ENCODE peak calls at places on chromosomes 6 and 20, in nine cellular contexts. One of them, this sample, is unnamed.

GRCh38 chr6:170222498-170223471 is 68.1 kb downstream of the DLL1 start:
- DNase-seq in SIG-M5: no peak
- DNase-seq in stimulated activated CD8-positive, alpha-beta memory T cell treated with anti-CD3 and anti-CD28 coated beads, Interleukin-2, amount 100 ng/mL, for 1 hour: no peak
- DNase-seq in left cardiac atrium: no peak
- DNase-seq in EL: no peak
- DNase-seq in mesendoderm: no peak
- DNase-seq in left colon: peak; percentile 30
- DNase-seq in choroid plexus epithelial cell: no peak
- DNase-seq in right lobe of liver: no peak
- DNase-seq in this sample: peak; percentile 23

GRCh38 chr6:13485303-13485702 is 2.1 kb downstream of the GFOD1 start:
- DNase-seq in SIG-M5: no peak
- DNase-seq in stimulated activated CD8-positive, alpha-beta memory T cell treated with anti-CD3 and anti-CD28 coated beads, Interleukin-2, amount 100 ng/mL, for 1 hour: no peak
- DNase-seq in left cardiac atrium: no peak
- DNase-seq in EL: no peak
- DNase-seq in mesendoderm: no peak
- DNase-seq in left colon: no peak
- DNase-seq in choroid plexus epithelial cell: no peak
- DNase-seq in right lobe of liver: no peak
- DNase-seq in this sample: no peak

GRCh38 chr20:53036992-53037391 is 64.8 kb downstream of the TSHZ2 start:
- DNase-seq in SIG-M5: no peak
- DNase-seq in stimulated activated CD8-positive, alpha-beta memory T cell treated with anti-CD3 and anti-CD28 coated beads, Interleukin-2, amount 100 ng/mL, for 1 hour: no peak
- DNase-seq in left cardiac atrium: no peak
- DNase-seq in EL: no peak
- DNase-seq in mesendoderm: no peak
- DNase-seq in left colon: no peak
- DNase-seq in choroid plexus epithelial cell: no peak
- DNase-seq in right lobe of liver: no peak
- DNase-seq in this sample: no peak

GRCh38 chr20:472137-472846 is 10.0 kb upstream of the TBC1D20 start:
- DNase-seq in SIG-M5: no peak
- DNase-seq in stimulated activated CD8-positive, alpha-beta memory T cell treated with anti-CD3 and anti-CD28 coated beads, Interleukin-2, amount 100 ng/mL, for 1 hour: no peak
- DNase-seq in left cardiac atrium: no peak
- DNase-seq in EL: no peak
- DNase-seq in mesendoderm: peak; percentile 63
- DNase-seq in left colon: no peak
- DNase-seq in choroid plexus epithelial cell: no peak
- DNase-seq in right lobe of liver: no peak
- DNase-seq in this sample: no peak

GRCh38 chr6:119174879-119175817 is 96.7 kb upstream of the FAM184A start:
- DNase-seq in SIG-M5: no peak
- DNase-seq in stimulated activated CD8-positive, alpha-beta memory T cell treated with anti-CD3 and anti-CD28 coated beads, Interleukin-2, amount 100 ng/mL, for 1 hour: no peak
- DNase-seq in left cardiac atrium: no peak
- DNase-seq in EL: peak; percentile 12
- DNase-seq in mesendoderm: no peak
- DNase-seq in left colon: no peak
- DNase-seq in choroid plexus epithelial cell: peak; percentile 39
- DNase-seq in right lobe of liver: no peak
- DNase-seq in this sample: no peak

GRCh38 chr20:18077157-18077556 is 19.4 kb upstream of the OVOL2 start:
- DNase-seq in SIG-M5: no peak
- DNase-seq in stimulated activated CD8-positive, alpha-beta memory T cell treated with anti-CD3 and anti-CD28 coated beads, Interleukin-2, amount 100 ng/mL, for 1 hour: no peak
- DNase-seq in left cardiac atrium: no peak
- DNase-seq in EL: no peak
- DNase-seq in mesendoderm: peak; percentile 10
- DNase-seq in left colon: peak; percentile 12
- DNase-seq in choroid plexus epithelial cell: no peak
- DNase-seq in right lobe of liver: no peak
- DNase-seq in this sample: no peak

GRCh38 chr20:34574426-34574825 is 15.9 kb downstream of the MAP1LC3A start:
- DNase-seq in SIG-M5: no peak
- DNase-seq in stimulated activated CD8-positive, alpha-beta memory T cell treated with anti-CD3 and anti-CD28 coated beads, Interleukin-2, amount 100 ng/mL, for 1 hour: no peak
- DNase-seq in left cardiac atrium: no peak
- DNase-seq in EL: no peak
- DNase-seq in mesendoderm: no peak
- DNase-seq in left colon: no peak
- DNase-seq in choroid plexus epithelial cell: no peak
- DNase-seq in right lobe of liver: no peak
- DNase-seq in this sample: no peak

GRCh38 chr6:37134622-37135191 is 35.2 kb upstream of the PIM1 start:
- DNase-seq in SIG-M5: no peak
- DNase-seq in stimulated activated CD8-positive, alpha-beta memory T cell treated with anti-CD3 and anti-CD28 coated beads, Interleukin-2, amount 100 ng/mL, for 1 hour: no peak
- DNase-seq in left cardiac atrium: peak; percentile 40
- DNase-seq in EL: peak; percentile 99
- DNase-seq in mesendoderm: peak; percentile 71
- DNase-seq in left colon: peak; percentile 43
- DNase-seq in choroid plexus epithelial cell: peak; percentile 97
- DNase-seq in right lobe of liver: no peak
- DNase-seq in this sample: no peak

GRCh38 chr6:20117474-20117873 is 94.8 kb downstream of the MBOAT1 start:
- DNase-seq in SIG-M5: no peak
- DNase-seq in stimulated activated CD8-positive, alpha-beta memory T cell treated with anti-CD3 and anti-CD28 coated beads, Interleukin-2, amount 100 ng/mL, for 1 hour: no peak
- DNase-seq in left cardiac atrium: no peak
- DNase-seq in EL: no peak
- DNase-seq in mesendoderm: peak; percentile 88
- DNase-seq in left colon: no peak
- DNase-seq in choroid plexus epithelial cell: no peak
- DNase-seq in right lobe of liver: no peak
- DNase-seq in this sample: no peak

GRCh38 chr6:13811627-13812358 is 2.6 kb downstream of the MCUR1 start:
- DNase-seq in SIG-M5: no peak
- DNase-seq in stimulated activated CD8-positive, alpha-beta memory T cell treated with anti-CD3 and anti-CD28 coated beads, Interleukin-2, amount 100 ng/mL, for 1 hour: no peak
- DNase-seq in left cardiac atrium: no peak
- DNase-seq in EL: no peak
- DNase-seq in mesendoderm: no peak
- DNase-seq in left colon: peak; percentile 37
- DNase-seq in choroid plexus epithelial cell: no peak
- DNase-seq in right lobe of liver: peak; percentile 73
- DNase-seq in this sample: no peak

GRCh38 chr6:118467181-118467580 is 80.9 kb upstream of the PLN start:
- DNase-seq in SIG-M5: no peak
- DNase-seq in stimulated activated CD8-positive, alpha-beta memory T cell treated with anti-CD3 and anti-CD28 coated beads, Interleukin-2, amount 100 ng/mL, for 1 hour: no peak
- DNase-seq in left cardiac atrium: no peak
- DNase-seq in EL: no peak
- DNase-seq in mesendoderm: no peak
- DNase-seq in left colon: no peak
- DNase-seq in choroid plexus epithelial cell: no peak
- DNase-seq in right lobe of liver: no peak
- DNase-seq in this sample: no peak

GRCh38 chr6:129252377-129253071 is 369.6 kb downstream of the LAMA2 start:
- DNase-seq in SIG-M5: no peak
- DNase-seq in stimulated activated CD8-positive, alpha-beta memory T cell treated with anti-CD3 and anti-CD28 coated beads, Interleukin-2, amount 100 ng/mL, for 1 hour: no peak
- DNase-seq in left cardiac atrium: no peak
- DNase-seq in EL: peak; percentile 34
- DNase-seq in mesendoderm: no peak
- DNase-seq in left colon: no peak
- DNase-seq in choroid plexus epithelial cell: peak; percentile 53
- DNase-seq in right lobe of liver: no peak
- DNase-seq in this sample: no peak

GRCh38 chr6:7390218-7390878 is 740 bp downstream of the RIOK1 start:
- DNase-seq in SIG-M5: no peak
- DNase-seq in stimulated activated CD8-positive, alpha-beta memory T cell treated with anti-CD3 and anti-CD28 coated beads, Interleukin-2, amount 100 ng/mL, for 1 hour: no peak
- DNase-seq in left cardiac atrium: no peak
- DNase-seq in EL: no peak
- DNase-seq in mesendoderm: peak; percentile 13
- DNase-seq in left colon: no peak
- DNase-seq in choroid plexus epithelial cell: peak; percentile 89
- DNase-seq in right lobe of liver: no peak
- DNase-seq in this sample: no peak

GRCh38 chr20:62874745-62875344 is 13.2 kb upstream of the TCFL5 start:
- DNase-seq in SIG-M5: no peak
- DNase-seq in stimulated activated CD8-positive, alpha-beta memory T cell treated with anti-CD3 and anti-CD28 coated beads, Interleukin-2, amount 100 ng/mL, for 1 hour: no peak
- DNase-seq in left cardiac atrium: no peak
- DNase-seq in EL: no peak
- DNase-seq in mesendoderm: no peak
- DNase-seq in left colon: no peak
- DNase-seq in choroid plexus epithelial cell: no peak
- DNase-seq in right lobe of liver: no peak
- DNase-seq in this sample: no peak

This sample was measured in heart left ventricle.